ENCODE peak calls at places on chromosomes 4 and X, in ten cellular contexts. V, Y, W, F, N, H, I, Z, A and R are unnamed samples.

GRCh38 chrX:6041630-6042029 is 187.0 kb downstream of the NLGN4X start:
- DNase-seq in V (peak), Y (no peak), W (peak), F (no peak), N (peak), H (no peak), I (no peak), Z (no peak), A (no peak), R (no peak)

GRCh38 chrX:350148-350533 is 31.5 kb upstream of the GTPBP6 start:
- DNase-seq in V (no peak), Y (no peak), W (no peak), F (no peak), N (no peak), H (no peak), I (peak), Z (no peak), A (no peak), R (no peak)

GRCh38 chrX:42386681-42387080 is 391.3 kb downstream of the PPP1R2C start:
- DNase-seq in V (no peak), Y (no peak), W (no peak), F (no peak), N (no peak), H (no peak), I (no peak), Z (no peak), A (no peak), R (no peak)

GRCh38 chrX:154596290-154596929 is 11.5 kb downstream of the CTAG1A start:
- DNase-seq in V (peak), Y (no peak), W (no peak), F (no peak), N (peak), H (no peak), I (no peak), Z (peak), A (peak), R (no peak)

GRCh38 chr4:27115221-27115620 is 254.6 kb downstream of the STIM2 start:
- DNase-seq in V (no peak), Y (no peak), W (no peak), F (no peak), N (no peak), H (no peak), I (no peak), Z (no peak), A (no peak), R (no peak)

GRCh38 chr4:8341691-8342090 is 72.1 kb downstream of the HTRA3 start:
- DNase-seq in V (no peak), Y (no peak), W (no peak), F (no peak), N (no peak), H (no peak), I (peak), Z (no peak), A (no peak), R (no peak)

GRCh38 chrX:56800801-56801200 is 71.8 kb downstream of the NBDY start:
- DNase-seq in V (no peak), Y (peak), W (no peak), F (no peak), N (no peak), H (no peak), I (no peak), Z (no peak), A (no peak), R (no peak)

GRCh38 chr4:108001540-108001939 is 11.9 kb downstream of the HADH start:
- DNase-seq in V (no peak), Y (no peak), W (peak), F (no peak), N (peak), H (no peak), I (no peak), Z (no peak), A (no peak), R (no peak)

GRCh38 chrX:19986531-19986930 is 4.3 kb downstream of the BCLAF3 start:
- DNase-seq in V (no peak), Y (no peak), W (no peak), F (no peak), N (no peak), H (no peak), I (no peak), Z (no peak), A (no peak), R (no peak)

GRCh38 chr4:1415681-1415981 is 9.4 kb upstream of the NKX1-1 start:
- DNase-seq in V (no peak), Y (no peak), W (no peak), F (no peak), N (no peak), H (no peak), I (no peak), Z (no peak), A (no peak), R (no peak)

GRCh38 chr4:112411781-112412281 is 104.1 kb downstream of the NEUROG2 start:
- DNase-seq in V (no peak), Y (no peak), W (no peak), F (no peak), N (no peak), H (no peak), I (no peak), Z (no peak), A (no peak), R (no peak)

GRCh38 chr4:98151145-98151929 is 8.1 kb upstream of the STPG2 start:
- DNase-seq in V (no peak), Y (no peak), W (no peak), F (no peak), N (no peak), H (no peak), I (no peak), Z (no peak), A (no peak), R (no peak)

GRCh38 chrX:17826609-17827496 is 34.2 kb downstream of the RAI2 start:
- DNase-seq in V (no peak), Y (no peak), W (peak), F (no peak), N (peak), H (no peak), I (no peak), Z (no peak), A (no peak), R (no peak)

GRCh38 chr4:123315617-123316016 is 81.0 kb upstream of the SPRY1 start:
- DNase-seq in V (no peak), Y (no peak), W (no peak), F (peak), N (no peak), H (no peak), I (no peak), Z (no peak), A (peak), R (no peak)

GRCh38 chr4:20391224-20391623 is 139.5 kb downstream of the SLIT2 start:
- DNase-seq in V (no peak), Y (no peak), W (peak), F (no peak), N (peak), H (no peak), I (no peak), Z (peak), A (no peak), R (no peak)

GRCh38 chr4:123838426-123838825 is 441.8 kb downstream of the SPRY1 start:
- DNase-seq in V (no peak), Y (no peak), W (peak), F (no peak), N (no peak), H (no peak), I (no peak), Z (no peak), A (no peak), R (no peak)

GRCh38 chr4:119835511-119835910 is 206.9 kb upstream of the PDE5A start:
- DNase-seq in V (no peak), Y (no peak), W (peak), F (no peak), N (no peak), H (no peak), I (no peak), Z (no peak), A (no peak), R (no peak)

GRCh38 chr4:86916392-86916791 is 18.4 kb upstream of the AFF1 start:
- DNase-seq in V (no peak), Y (no peak), W (no peak), F (no peak), N (no peak), H (no peak), I (no peak), Z (no peak), A (no peak), R (no peak)

GRCh38 chr4:133565379-133565778 is 416.3 kb downstream of the PCDH10 start:
- DNase-seq in V (peak), Y (no peak), W (peak), F (peak), N (peak), H (no peak), I (no peak), Z (no peak), A (no peak), R (no peak)

GRCh38 chrX:68822641-68823410 is 6.0 kb upstream of the EFNB1 start:
- DNase-seq in V (no peak), Y (no peak), W (peak), F (peak), N (peak), H (no peak), I (peak), Z (no peak), A (peak), R (peak)